ENCODE peak calls at places on chromosome 11, in nine cellular contexts. T is ACHN, V is EL, M is NCI-H1105, C is HCEC 1CT, R is T-cell, H is left ventricle myocardium inferior, E is RPMI8226, Y is putamen. P is an unnamed sample.

GRCh38 chr11:134139873-134140331 is 71.0 kb downstream of the JAM3 start:
- DNase-seq in T (peak), V (peak), M (peak), C (peak), R (peak), H (no peak), E (peak), Y (peak), P (peak)

GRCh38 chr11:14519692-14520085 is 497 bp downstream of the PSMA1 start:
- DNase-seq in T (peak), V (no peak), M (no peak), C (peak), R (no peak), H (no peak), E (no peak), Y (no peak), P (no peak)

GRCh38 chr11:129815596-129816461 is at the start of gene TMEM45B:
- DNase-seq in T (no peak), V (no peak), M (peak), C (no peak), R (peak), H (no peak), E (peak), Y (no peak), P (peak)

GRCh38 chr11:126132319-126132718 is 69.7 kb upstream of the CDON start:
- DNase-seq in T (no peak), V (peak), M (no peak), C (peak), R (no peak), H (peak), E (no peak), Y (no peak), P (no peak)

GRCh38 chr11:18384157-18384641 is 10.2 kb upstream of the LDHA start:
- DNase-seq in T (peak), V (peak), M (no peak), C (peak), R (no peak), H (peak), E (peak), Y (no peak), P (peak)

GRCh38 chr11:15716550-15716949 is 601.8 kb downstream of the INSC start:
- DNase-seq in T (no peak), V (peak), M (no peak), C (no peak), R (no peak), H (no peak), E (no peak), Y (no peak), P (no peak)

GRCh38 chr11:118903204-118904015 is 19.7 kb downstream of the CXCR5 start:
- DNase-seq in T (no peak), V (no peak), M (no peak), C (no peak), R (no peak), H (no peak), E (no peak), Y (no peak), P (no peak)

GRCh38 chr11:21511835-21512440 is 680.9 kb upstream of the ANO5 start:
- DNase-seq in T (peak), V (peak), M (peak), C (no peak), R (no peak), H (peak), E (peak), Y (peak), P (peak)

GRCh38 chr11:1126935-1127663 is 30.7 kb upstream of the MUC5AC start:
- DNase-seq in T (no peak), V (no peak), M (no peak), C (no peak), R (no peak), H (no peak), E (no peak), Y (no peak), P (no peak)

GRCh38 chr11:61075891-61076290 is 26.4 kb upstream of the CD5 start:
- DNase-seq in T (peak), V (peak), M (no peak), C (peak), R (no peak), H (no peak), E (no peak), Y (peak), P (peak)

GRCh38 chr11:88307749-88308425 is 29.6 kb downstream of the CTSC start:
- DNase-seq in T (no peak), V (no peak), M (no peak), C (no peak), R (no peak), H (no peak), E (no peak), Y (no peak), P (no peak)

GRCh38 chr11:69295995-69296889 is 2.3 kb downstream of the MYEOV start:
- DNase-seq in T (no peak), V (peak), M (no peak), C (peak), R (no peak), H (peak), E (no peak), Y (no peak), P (no peak)

GRCh38 chr11:9972917-9973504 is 309.1 kb downstream of the SWAP70 start:
- DNase-seq in T (peak), V (peak), M (no peak), C (peak), R (peak), H (no peak), E (peak), Y (no peak), P (peak)

GRCh38 chr11:117625237-117625636 is 171.8 kb downstream of the DSCAML1 start:
- DNase-seq in T (no peak), V (no peak), M (no peak), C (no peak), R (no peak), H (no peak), E (no peak), Y (no peak), P (peak)

GRCh38 chr11:127939000-127939399 is 648.4 kb downstream of the ETS1 start:
- DNase-seq in T (no peak), V (no peak), M (no peak), C (no peak), R (no peak), H (no peak), E (no peak), Y (no peak), P (no peak)

GRCh38 chr11:3338569-3339565 is 40.1 kb downstream of the ZNF195 start:
- DNase-seq in T (no peak), V (no peak), M (no peak), C (no peak), R (no peak), H (no peak), E (no peak), Y (no peak), P (no peak)

GRCh38 chr11:63673579-63673978 is 2.4 kb upstream of the ATL3 start:
- DNase-seq in T (no peak), V (peak), M (no peak), C (peak), R (no peak), H (no peak), E (no peak), Y (no peak), P (no peak)

GRCh38 chr11:114290503-114291239 is 5.5 kb upstream of the NNMT start:
- DNase-seq in T (no peak), V (peak), M (no peak), C (peak), R (no peak), H (no peak), E (no peak), Y (no peak), P (no peak)

GRCh38 chr11:66417000-66417399 is 3.8 kb upstream of the NPAS4 start:
- DNase-seq in T (no peak), V (no peak), M (no peak), C (no peak), R (no peak), H (no peak), E (no peak), Y (peak), P (no peak)

GRCh38 chr11:12120031-12121008 is 9.9 kb downstream of the MICAL2 start:
- DNase-seq in T (no peak), V (no peak), M (no peak), C (no peak), R (no peak), H (no peak), E (no peak), Y (no peak), P (peak)

GRCh38 chr11:120516461-120517389 is 5.2 kb downstream of the GRIK4 start:
- DNase-seq in T (no peak), V (no peak), M (no peak), C (no peak), R (no peak), H (no peak), E (no peak), Y (no peak), P (no peak)

GRCh38 chr11:9754041-9754471 is 90.2 kb downstream of the SWAP70 start:
- DNase-seq in T (no peak), V (no peak), M (no peak), C (peak), R (no peak), H (no peak), E (no peak), Y (no peak), P (no peak)

GRCh38 chr11:118373263-118373662 is 13.9 kb downstream of the UBE4A start:
- DNase-seq in T (no peak), V (no peak), M (no peak), C (no peak), R (no peak), H (no peak), E (no peak), Y (no peak), P (no peak)

GRCh38 chr11:17612221-17613188 is 65.4 kb downstream of the OTOG start:
- DNase-seq in T (no peak), V (no peak), M (no peak), C (no peak), R (no peak), H (no peak), E (no peak), Y (no peak), P (no peak)

GRCh38 chr11:96254087-96254486 is 88.9 kb downstream of the MAML2 start:
- DNase-seq in T (no peak), V (peak), M (no peak), C (no peak), R (no peak), H (no peak), E (no peak), Y (no peak), P (peak)

GRCh38 chr11:128259816-128260215 is 327.5 kb downstream of the ETS1 start:
- DNase-seq in T (no peak), V (no peak), M (no peak), C (no peak), R (no peak), H (no peak), E (no peak), Y (no peak), P (no peak)

GRCh38 chr11:65972116-65972515 is 10.6 kb downstream of the SART1 start:
- DNase-seq in T (no peak), V (no peak), M (no peak), C (no peak), R (no peak), H (no peak), E (no peak), Y (no peak), P (no peak)

P was measured in kidney glomerular epithelial cell.